ENCODE peak calls at places on chromosome 20, in nine cellular contexts. Z, P, I, T, S, Q, A, C and E are unnamed samples.
A peak's percentile ranks its signal among the peaks of the same experiment; 100 is the strongest.

GRCh38 chr20:14712302-14712739 is 374.9 kb upstream of the FLRT3 start:
- DNase-seq in A (no peak), Z (peak; percentile 75), C (no peak), S (no peak), P (peak; percentile 97), Q (peak; percentile 54), I (no peak), T (no peak), E (peak; percentile 82)

GRCh38 chr20:12699374-12700228 is 309.2 kb upstream of the SPTLC3 start:
- DNase-seq in Z (no peak), I (no peak), Q (peak; percentile 84), C (no peak), A (no peak), T (no peak), P (no peak), S (no peak), E (peak; percentile 12)

GRCh38 chr20:40414843-40415615 is 274.0 kb downstream of the MAFB start:
- DNase-seq in A (no peak), Z (no peak), I (no peak), C (no peak), S (peak; percentile 51), T (no peak), Q (peak; percentile 59), P (peak; percentile 87), E (peak; percentile 79)

GRCh38 chr20:46255440-46256104 is 52.7 kb downstream of the CDH22 start:
- DNase-seq in Z (peak; percentile 2), S (peak; percentile 94), A (no peak), I (peak; percentile 36), Q (peak; percentile 95), P (peak; percentile 96), C (peak; percentile 18), T (no peak), E (peak; percentile 89)

GRCh38 chr20:62134735-62135231 is 8.4 kb downstream of the PSMA7 start:
- DNase-seq in P (no peak), I (no peak), A (no peak), Q (no peak), S (no peak), C (no peak), T (no peak), Z (no peak), E (no peak)

GRCh38 chr20:22060610-22061009 is 355.1 kb downstream of the PAX1 start:
- DNase-seq in I (no peak), S (no peak), Z (no peak), C (no peak), Q (no peak), A (no peak), T (no peak), P (no peak), E (no peak)

GRCh38 chr20:43961116-43961515 is 46.5 kb downstream of the TOX2 start:
- DNase-seq in Z (no peak), Q (no peak), C (no peak), I (no peak), S (no peak), A (no peak), T (no peak), P (no peak), E (no peak)

GRCh38 chr20:62832951-62833391 is 16.1 kb downstream of the COL9A3 start:
- DNase-seq in P (no peak), S (peak; percentile 38), Z (no peak), C (no peak), Q (no peak), A (no peak), I (no peak), T (no peak), E (no peak)

GRCh38 chr20:53579581-53580375 is 13.9 kb downstream of the ZNF217 start:
- DNase-seq in S (peak; percentile 37), C (no peak), A (no peak), T (peak; percentile 54), Q (no peak), P (peak; percentile 87), Z (no peak), I (peak; percentile 68), E (peak; percentile 80)

GRCh38 chr20:44837949-44838348 is 27.6 kb upstream of the RIMS4 start:
- DNase-seq in I (no peak), Z (no peak), A (no peak), T (no peak), S (no peak), P (no peak), Q (no peak), C (no peak), E (no peak)

GRCh38 chr20:57810511-57811372 is 100.9 kb upstream of the PMEPA1 start:
- DNase-seq in A (no peak), Z (peak; percentile 79), Q (no peak), S (no peak), T (no peak), P (peak; percentile 70), C (no peak), I (no peak), E (peak; percentile 73)

GRCh38 chr20:59033616-59034165 is 1.6 kb upstream of the ATP5F1E start:
- DNase-seq in P (no peak), A (no peak), S (no peak), Q (peak; percentile 78), T (no peak), Z (no peak), C (no peak), I (no peak), E (no peak)

GRCh38 chr20:571754-572331 is 28.3 kb upstream of the CSNK2A1 start:
- DNase-seq in P (no peak), Z (no peak), A (no peak), Q (peak; percentile 58), I (no peak), T (no peak), S (peak; percentile 75), C (no peak), E (no peak)

GRCh38 chr20:46243707-46244628 is 64.3 kb downstream of the CDH22 start:
- DNase-seq in Z (no peak), T (no peak), I (no peak), S (no peak), P (peak; percentile 97), A (no peak), C (no peak), Q (peak; percentile 93), E (peak; percentile 65)

GRCh38 chr20:47710665-47711045 is 74.6 kb downstream of the SULF2 start:
- DNase-seq in C (no peak), T (no peak), S (no peak), Q (no peak), Z (no peak), A (peak; percentile 24), P (no peak), I (no peak), E (no peak)

GRCh38 chr20:1930165-1930564 is 35.0 kb downstream of the SIRPA start:
- DNase-seq in A (no peak), I (no peak), T (no peak), S (no peak), P (no peak), Z (no peak), C (no peak), Q (peak; percentile 52), E (no peak)

GRCh38 chr20:51034461-51034860 is 11.6 kb upstream of the KCNG1 start:
- DNase-seq in Q (no peak), P (no peak), I (no peak), S (no peak), T (no peak), Z (no peak), C (no peak), A (no peak), E (no peak)

GRCh38 chr20:20212675-20213096 is 155.2 kb upstream of the INSM1 start:
- DNase-seq in Q (peak; percentile 96), I (no peak), T (no peak), A (no peak), P (no peak), Z (no peak), S (no peak), C (no peak), E (no peak)

GRCh38 chr20:5148581-5148980 is 21.8 kb downstream of the CDS2 start:
- DNase-seq in S (no peak), P (no peak), Z (no peak), I (no peak), T (no peak), C (no peak), Q (no peak), A (no peak), E (no peak)

GRCh38 chr20:845226-845868 is 11.8 kb downstream of the FAM110A start:
- DNase-seq in A (no peak), I (no peak), S (no peak), Z (no peak), C (no peak), Q (peak; percentile 39), T (no peak), P (no peak), E (no peak)

GRCh38 chr20:22374678-22375590 is 209.4 kb downstream of the FOXA2 start:
- DNase-seq in I (no peak), C (no peak), P (peak; percentile 76), A (no peak), Q (peak; percentile 96), S (no peak), Z (no peak), T (no peak), E (peak; percentile 68)

GRCh38 chr20:32327087-32327681 is 30.9 kb upstream of the ASXL1 start:
- DNase-seq in Q (peak; percentile 27), Z (peak; percentile 70), A (no peak), I (no peak), S (no peak), T (no peak), C (no peak), P (no peak), E (no peak)

GRCh38 chr20:14142964-14143627 is 147.8 kb downstream of the MACROD2 start:
- DNase-seq in A (no peak), Z (peak; percentile 28), T (no peak), C (no peak), Q (peak; percentile 10), S (no peak), P (peak; percentile 34), I (peak; percentile 42), E (peak; percentile 42)

GRCh38 chr20:37759761-37760209 is 66.0 kb downstream of the CTNNBL1 start:
- DNase-seq in C (no peak), Z (no peak), T (no peak), I (no peak), S (no peak), A (no peak), Q (no peak), P (no peak), E (no peak)

GRCh38 chr20:32354592-32355416 is 3.3 kb upstream of the ASXL1 start:
- DNase-seq in A (no peak), I (no peak), P (peak; percentile 78), T (no peak), C (no peak), Z (no peak), S (no peak), Q (peak; percentile 30), E (peak; percentile 54)

GRCh38 chr20:34578521-34579147 is 20.1 kb downstream of the MAP1LC3A start:
- DNase-seq in A (no peak), I (no peak), P (no peak), Q (no peak), T (no peak), Z (no peak), C (no peak), S (no peak), E (no peak)

GRCh38 chr20:37524859-37525708 is 2.6 kb downstream of the BLCAP start:
- DNase-seq in C (no peak), T (no peak), Z (no peak), P (peak; percentile 97), A (no peak), Q (no peak), I (no peak), S (no peak), E (peak; percentile 97)

GRCh38 chr20:62475027-62475818 is 572 bp downstream of the GATA5 start:
- DNase-seq in Z (no peak), T (no peak), C (no peak), P (no peak), S (no peak), I (no peak), A (no peak), Q (peak; percentile 9), E (no peak)

GRCh38 chr20:47347661-47348462 is 8.6 kb downstream of the ZMYND8 start:
- DNase-seq in T (no peak), S (no peak), A (no peak), C (no peak), P (no peak), Z (no peak), Q (no peak), I (no peak), E (no peak)